ENCODE peak calls at places on chromosomes 13 and 19, in nine cellular contexts. R, Q, H, Y, C, L, G, S and P are unnamed samples.

GRCh38 chr19:5364674-5365073 is 24.1 kb upstream of the PTPRS start:
- DNase-seq in R (no peak), Q (peak), H (no peak), Y (no peak), C (no peak), L (no peak), G (no peak), S (no peak), P (no peak)

GRCh38 chr13:27147530-27148170 is 24.0 kb downstream of the USP12 start:
- DNase-seq in R (no peak), Q (no peak), H (no peak), Y (no peak), C (no peak), L (peak), G (peak), S (no peak), P (peak)

GRCh38 chr19:44746616-44746945 is 1.9 kb upstream of the BCL3 start:
- DNase-seq in R (no peak), Q (no peak), H (no peak), Y (no peak), C (no peak), L (no peak), G (no peak), S (no peak), P (no peak)

GRCh38 chr19:18949858-18950257 is 8.8 kb upstream of the HOMER3 start:
- DNase-seq in R (no peak), Q (no peak), H (no peak), Y (no peak), C (no peak), L (no peak), G (no peak), S (no peak), P (no peak)

GRCh38 chr13:85700909-85701308 is 98.3 kb downstream of the SLITRK6 start:
- DNase-seq in R (no peak), Q (no peak), H (no peak), Y (no peak), C (no peak), L (no peak), G (no peak), S (no peak), P (no peak)

GRCh38 chr13:29196409-29197074 is 376.4 kb downstream of the MTUS2 start:
- DNase-seq in R (no peak), Q (no peak), H (no peak), Y (no peak), C (no peak), L (peak), G (no peak), S (no peak), P (no peak)

GRCh38 chr19:53158119-53158656 is 665 bp downstream of the ZNF347 start:
- DNase-seq in R (peak), Q (peak), H (no peak), Y (peak), C (peak), L (no peak), G (peak), S (peak), P (peak)

GRCh38 chr13:26749285-26749684 is 11.3 kb downstream of the GPR12 start:
- DNase-seq in R (no peak), Q (peak), H (no peak), Y (no peak), C (no peak), L (no peak), G (no peak), S (no peak), P (no peak)

GRCh38 chr13:77740931-77741586 is 43.6 kb downstream of the SLAIN1 start:
- DNase-seq in R (no peak), Q (no peak), H (no peak), Y (no peak), C (no peak), L (no peak), G (no peak), S (no peak), P (no peak)